ENCODE peak calls at places on chromosome 21, in seven cellular contexts. D is EH, X is transverse colon, M is NCI-H146, O is epithelial cell of esophagus, G is ELR, K is heart right ventricle. L is an unnamed sample.
A peak's percentile ranks its signal among the peaks of the same experiment; 100 is the strongest.

GRCh38 chr21:18384771-18385170 is 18.8 kb downstream of the TMPRSS15 start:
- DNase-seq in M (peak; percentile 2), G (peak; percentile 11), O (peak; percentile 6), K (no peak), D (no peak), X (no peak), L (peak; percentile 54)

GRCh38 chr21:38758815-38759214 is 46.9 kb upstream of the ETS2 start:
- DNase-seq in G (no peak), O (no peak), X (no peak), K (no peak), M (no peak), D (no peak), L (no peak)

GRCh38 chr21:16620921-16621320 is 891.1 kb downstream of the USP25 start:
- DNase-seq in D (no peak), G (no peak), M (no peak), K (no peak), O (no peak), X (no peak), L (no peak)

GRCh38 chr21:17780539-17780938 is 38.6 kb downstream of the C21orf91 start:
- DNase-seq in D (no peak), G (no peak), M (no peak), O (peak; percentile 46), X (peak; percentile 22), K (no peak), L (no peak)

GRCh38 chr21:34570315-34570714 is 44.6 kb downstream of the RCAN1 start:
- DNase-seq in D (no peak), M (no peak), K (no peak), O (no peak), X (no peak), G (no peak), L (no peak)

GRCh38 chr21:41881051-41881450 is 1.9 kb upstream of the PRDM15 start:
- DNase-seq in G (no peak), X (no peak), D (no peak), O (no peak), M (no peak), K (no peak), L (no peak)

GRCh38 chr21:27693376-27693775 is 726.5 kb upstream of the ADAMTS5 start:
- DNase-seq in D (peak; percentile 91), G (peak; percentile 84), M (no peak), O (peak; percentile 97), X (no peak), K (no peak), L (peak; percentile 46)

GRCh38 chr21:15592271-15592860 is 137.4 kb upstream of the USP25 start:
- DNase-seq in G (peak; percentile 56), M (no peak), K (no peak), X (no peak), O (peak; percentile 62), D (peak; percentile 41), L (peak; percentile 89)

GRCh38 chr21:36902331-36902730 is 64.1 kb downstream of the HLCS start:
- DNase-seq in X (no peak), M (no peak), G (no peak), D (no peak), K (no peak), O (no peak), L (no peak)

GRCh38 chr21:14382486-14382834 is 486 bp downstream of the HSPA13 start:
- DNase-seq in O (peak; percentile 30), G (no peak), K (peak; percentile 8), X (no peak), D (peak; percentile 45), M (no peak), L (peak; percentile 23)

GRCh38 chr21:35578831-35579470 is 481.4 kb downstream of the SETD4 start:
- DNase-seq in G (peak; percentile 50), D (peak; percentile 47), M (no peak), K (no peak), X (no peak), O (peak; percentile 51), L (no peak)

GRCh38 chr21:26948194-26948593 is 18.7 kb downstream of the ADAMTS5 start:
- DNase-seq in K (no peak), X (no peak), O (no peak), G (no peak), D (peak; percentile 50), M (no peak), L (no peak)

GRCh38 chr21:32382108-32382601 is 10.7 kb downstream of the URB1 start:
- DNase-seq in M (peak; percentile 72), D (peak; percentile 85), G (peak; percentile 62), X (no peak), O (peak; percentile 65), K (no peak), L (peak; percentile 92)

GRCh38 chr21:45539796-45540600 is 2.2 kb downstream of the SLC19A1 start:
- DNase-seq in D (no peak), M (no peak), G (no peak), K (no peak), O (no peak), X (no peak), L (no peak)

GRCh38 chr21:36396971-36397370 is 11.8 kb downstream of the CHAF1B start:
- DNase-seq in O (no peak), G (no peak), M (no peak), K (no peak), D (no peak), X (no peak), L (no peak)

GRCh38 chr21:46515109-46515508 is 56.4 kb downstream of the DIP2A start:
- DNase-seq in K (peak; percentile 42), D (peak; percentile 15), O (peak; percentile 76), M (no peak), G (peak; percentile 8), X (peak; percentile 16), L (no peak)

GRCh38 chr21:31316072-31316471 is 28.0 kb downstream of the TIAM1 start:
- DNase-seq in D (no peak), G (no peak), K (no peak), M (no peak), O (no peak), X (no peak), L (no peak)

GRCh38 chr21:44703731-44704635 is 7.0 kb downstream of the KRTAP10-12 start:
- DNase-seq in M (no peak), K (no peak), O (no peak), X (no peak), D (no peak), G (no peak), L (no peak)

GRCh38 chr21:19507682-19508260 is 1104.2 kb upstream of the TMPRSS15 start:
- DNase-seq in O (no peak), X (no peak), G (peak; percentile 0), D (no peak), M (peak; percentile 0), K (no peak), L (peak; percentile 28)

GRCh38 chr21:36846624-36847023 is 119.8 kb downstream of the HLCS start:
- DNase-seq in G (peak; percentile 20), O (peak; percentile 78), D (no peak), K (no peak), X (no peak), M (no peak), L (no peak)

GRCh38 chr21:37371041-37371397 is 4.4 kb downstream of the DYRK1A start:
- DNase-seq in M (no peak), G (no peak), D (no peak), K (no peak), O (no peak), X (no peak), L (no peak)

GRCh38 chr21:25421327-25422028 is 185.8 kb downstream of the MRPL39 start:
- DNase-seq in X (peak; percentile 36), K (peak; percentile 17), D (peak; percentile 15), M (peak; percentile 34), O (peak; percentile 56), G (peak; percentile 77), L (peak; percentile 78)

GRCh38 chr21:29487154-29487553 is 188.4 kb downstream of the BACH1 start:
- DNase-seq in O (no peak), D (no peak), X (no peak), G (no peak), K (no peak), M (no peak), L (no peak)

GRCh38 chr21:36847189-36847588 is 119.3 kb downstream of the HLCS start:
- DNase-seq in X (no peak), K (no peak), M (no peak), D (peak; percentile 83), G (peak; percentile 89), O (peak; percentile 85), L (peak; percentile 89)

GRCh38 chr21:34526618-34527290 is 14.7 kb upstream of the KCNE1 start:
- DNase-seq in K (peak; percentile 92), O (peak; percentile 99), D (peak; percentile 100), X (peak; percentile 76), M (peak; percentile 22), G (peak; percentile 99), L (peak; percentile 97)

GRCh38 chr21:36965720-36966065 is 776 bp downstream of the HLCS start:
- DNase-seq in M (no peak), G (no peak), D (no peak), O (no peak), K (no peak), X (no peak), L (no peak)

GRCh38 chr21:39660596-39660995 is 47.9 kb downstream of the B3GALT5 start:
- DNase-seq in G (peak; percentile 85), K (peak; percentile 71), M (peak; percentile 14), X (peak; percentile 66), O (peak; percentile 49), D (peak; percentile 87), L (peak; percentile 61)

GRCh38 chr21:28644762-28645161 is 347.9 kb downstream of the LTN1 start:
- DNase-seq in O (peak; percentile 82), G (peak; percentile 28), K (no peak), M (no peak), X (no peak), D (peak; percentile 69), L (peak; percentile 50)

GRCh38 chr21:17371470-17371869 is 141.4 kb upstream of the CXADR start:
- DNase-seq in K (no peak), M (no peak), D (peak; percentile 86), O (peak; percentile 81), X (no peak), G (peak; percentile 94), L (peak; percentile 40)

GRCh38 chr21:36385233-36385908 is at the start of gene CHAF1B:
- DNase-seq in K (peak; percentile 61), G (peak; percentile 79), D (peak; percentile 76), O (peak; percentile 81), M (peak; percentile 71), X (peak; percentile 81), L (peak; percentile 94)

GRCh38 chr21:35179990-35180557 is 131.0 kb upstream of the RUNX1 start:
- DNase-seq in D (peak; percentile 81), M (no peak), X (no peak), G (peak; percentile 86), K (no peak), O (peak; percentile 57), L (peak; percentile 91)

GRCh38 chr21:45054927-45055612 is 19.3 kb upstream of the ADARB1 start:
- DNase-seq in O (no peak), G (no peak), M (no peak), D (no peak), K (no peak), X (no peak), L (no peak)

GRCh38 chr21:42039911-42040351 is 29.8 kb upstream of the ZBTB21 start:
- DNase-seq in X (no peak), D (peak; percentile 84), O (no peak), M (no peak), G (peak; percentile 83), K (no peak), L (no peak)

GRCh38 chr21:42724226-42724920 is 71.0 kb downstream of the PDE9A start:
- DNase-seq in M (no peak), O (peak; percentile 59), D (peak; percentile 77), G (peak; percentile 87), X (peak; percentile 84), K (peak; percentile 44), L (peak; percentile 96)

GRCh38 chr21:38460171-38460742 is 38.0 kb downstream of the ERG start:
- DNase-seq in X (no peak), K (peak; percentile 56), D (peak; percentile 87), M (no peak), O (peak; percentile 94), G (peak; percentile 29), L (peak; percentile 47)

GRCh38 chr21:29258626-29259335 is 39.9 kb upstream of the BACH1 start:
- DNase-seq in O (peak; percentile 95), X (no peak), M (no peak), D (peak; percentile 92), K (no peak), G (peak; percentile 90), L (peak; percentile 89)

GRCh38 chr21:31011412-31011811 is 26.9 kb downstream of the KRTAP19-8 start:
- DNase-seq in M (no peak), D (no peak), O (no peak), G (no peak), K (no peak), X (peak; percentile 8), L (no peak)

GRCh38 chr21:40056031-40056430 is 188.8 kb downstream of the PCP4 start:
- DNase-seq in G (no peak), K (no peak), D (no peak), X (no peak), O (no peak), M (no peak), L (no peak)

L was measured in PC-3.